ENCODE peak calls at places on chromosomes 3 and 15, in nine cellular contexts. J, Z, N, P, M, H, T, X and U are unnamed samples.
A peak's percentile ranks its signal among the peaks of the same experiment; 100 is the strongest.

GRCh38 chr3:82202254-82202653 is 440.8 kb upstream of the GBE1 start:
- DNase-seq in H (no peak), M (no peak), J (no peak), T (no peak), P (no peak), X (no peak), Z (no peak), N (no peak), U (no peak)

GRCh38 chr3:189308594-189308993 is 136.8 kb downstream of the TPRG1 start:
- DNase-seq in N (peak; percentile 23), Z (no peak), T (no peak), J (no peak), H (no peak), M (no peak), X (peak; percentile 5), P (no peak), U (no peak)

GRCh38 chr3:171001250-171001893 is 25.1 kb downstream of the SLC2A2 start:
- DNase-seq in X (no peak), H (no peak), Z (no peak), T (no peak), J (no peak), N (no peak), P (no peak), M (no peak), U (no peak)

GRCh38 chr3:57852896-57853295 is 96.8 kb downstream of the SLMAP start:
- DNase-seq in N (peak; percentile 5), X (peak; percentile 46), M (no peak), T (no peak), Z (no peak), P (no peak), H (no peak), J (peak; percentile 19), U (peak; percentile 19)

GRCh38 chr15:95550702-95551101 is 779.8 kb upstream of the NR2F2 start:
- DNase-seq in Z (no peak), N (no peak), X (no peak), M (no peak), H (no peak), T (no peak), P (no peak), J (no peak), U (no peak)

GRCh38 chr15:85804481-85805165 is 9.9 kb upstream of the KLHL25 start:
- DNase-seq in J (no peak), Z (no peak), X (no peak), H (no peak), T (no peak), M (no peak), P (no peak), N (no peak), U (no peak)

GRCh38 chr3:55074861-55075260 is 147.0 kb upstream of the LRTM1 start:
- DNase-seq in M (no peak), J (no peak), Z (no peak), N (no peak), X (no peak), H (no peak), P (no peak), T (no peak), U (no peak)

GRCh38 chr3:150238995-150239612 is 169.0 kb upstream of the TSC22D2 start:
- DNase-seq in H (no peak), X (no peak), Z (no peak), J (no peak), M (no peak), N (peak; percentile 48), T (peak; percentile 34), P (no peak), U (no peak)

GRCh38 chr15:59676565-59676964 is 12.6 kb downstream of the BNIP2 start:
- DNase-seq in T (no peak), P (no peak), N (no peak), H (no peak), X (no peak), J (no peak), M (no peak), Z (no peak), U (no peak)

GRCh38 chr15:99486371-99487336 is 79.1 kb upstream of the MEF2A start:
- DNase-seq in H (peak; percentile 46), N (peak; percentile 95), P (no peak), X (peak; percentile 48), M (peak; percentile 42), Z (no peak), T (peak; percentile 78), J (peak; percentile 37), U (no peak)

GRCh38 chr3:14462738-14463137 is 60.3 kb downstream of the SLC6A6 start:
- DNase-seq in X (no peak), Z (no peak), P (no peak), H (no peak), T (no peak), J (peak; percentile 25), N (no peak), M (peak; percentile 43), U (no peak)